ENCODE peak calls at places on chromosomes 11 and 22, in seven cellular contexts. R, P, Q, F, N, V and O are unnamed samples.

GRCh38 chr11:12793506-12793905 is 119.3 kb downstream of the TEAD1 start:
- DNase-seq in R (no peak), P (no peak), Q (no peak), F (no peak), N (no peak), V (no peak), O (no peak)

GRCh38 chr11:16615480-16615879 is 123.0 kb upstream of the C11orf58 start:
- DNase-seq in R (no peak), P (no peak), Q (no peak), F (no peak), N (no peak), V (no peak), O (no peak)

GRCh38 chr11:126132319-126132718 is 69.7 kb upstream of the CDON start:
- DNase-seq in R (no peak), P (no peak), Q (no peak), F (no peak), N (no peak), V (no peak), O (peak)

GRCh38 chr11:31947051-31947450 is 135.9 kb upstream of the PAX6 start:
- DNase-seq in R (no peak), P (no peak), Q (no peak), F (no peak), N (no peak), V (no peak), O (no peak)

GRCh38 chr22:39237276-39238123 is 7.3 kb downstream of the PDGFB start:
- DNase-seq in R (no peak), P (no peak), Q (no peak), F (peak), N (no peak), V (no peak), O (peak)

GRCh38 chr22:28883917-28884753 is 763 bp downstream of the ZNRF3 start:
- DNase-seq in R (no peak), P (peak), Q (no peak), F (peak), N (no peak), V (no peak), O (no peak)

GRCh38 chr11:67627394-67627787 is 2.3 kb downstream of the NUDT8 start:
- DNase-seq in R (peak), P (no peak), Q (no peak), F (no peak), N (no peak), V (no peak), O (no peak)

GRCh38 chr11:27116684-27117083 is 76.1 kb downstream of the BBOX1 start:
- DNase-seq in R (no peak), P (no peak), Q (no peak), F (no peak), N (no peak), V (peak), O (no peak)

GRCh38 chr11:290621-291231 is 1.8 kb downstream of the PGGHG start:
- DNase-seq in R (peak), P (no peak), Q (no peak), F (no peak), N (no peak), V (no peak), O (no peak)

GRCh38 chr11:2269601-2270321 is 627 bp downstream of the ASCL2 start:
- DNase-seq in R (no peak), P (peak), Q (no peak), F (peak), N (no peak), V (peak), O (peak)

GRCh38 chr11:645536-645935 is 8.5 kb downstream of the DRD4 start:
- DNase-seq in R (no peak), P (no peak), Q (no peak), F (no peak), N (no peak), V (no peak), O (no peak)

GRCh38 chr11:57597461-57597892 is at the start of gene SERPING1:
- DNase-seq in R (no peak), P (no peak), Q (no peak), F (no peak), N (no peak), V (no peak), O (no peak)

GRCh38 chr22:48276933-48277867 is 1514.8 kb downstream of the TBC1D22A start:
- DNase-seq in R (no peak), P (no peak), Q (no peak), F (no peak), N (no peak), V (no peak), O (no peak)

GRCh38 chr11:78266451-78266850 is 77.7 kb downstream of the USP35 start:
- DNase-seq in R (no peak), P (no peak), Q (no peak), F (no peak), N (no peak), V (no peak), O (no peak)

GRCh38 chr22:22692707-22693530 is 48.5 kb downstream of the GGTLC2 start:
- DNase-seq in R (no peak), P (peak), Q (peak), F (peak), N (no peak), V (no peak), O (peak)

GRCh38 chr11:2083411-2083810 is 55.8 kb downstream of the IGF2 start:
- DNase-seq in R (no peak), P (no peak), Q (no peak), F (no peak), N (no peak), V (no peak), O (no peak)

GRCh38 chr22:36406721-36407120 is 19.0 kb upstream of the MYH9 start:
- DNase-seq in R (no peak), P (no peak), Q (no peak), F (no peak), N (no peak), V (no peak), O (no peak)

GRCh38 chr22:45934659-45935341 is 42.2 kb downstream of the WNT7B start:
- DNase-seq in R (no peak), P (no peak), Q (no peak), F (peak), N (no peak), V (peak), O (peak)

GRCh38 chr11:441418-442274 is at the start of gene ANO9:
- DNase-seq in R (no peak), P (peak), Q (peak), F (peak), N (no peak), V (no peak), O (peak)

GRCh38 chr22:44424867-44425351 is 73.1 kb downstream of the RTL6 start:
- DNase-seq in R (no peak), P (no peak), Q (no peak), F (peak), N (no peak), V (no peak), O (peak)

GRCh38 chr11:88175004-88175706 is at the start of gene RAB38:
- DNase-seq in R (no peak), P (peak), Q (no peak), F (peak), N (peak), V (no peak), O (no peak)

GRCh38 chr11:113014731-113015455 is 53.7 kb downstream of the NCAM1 start:
- DNase-seq in R (no peak), P (no peak), Q (no peak), F (peak), N (no peak), V (no peak), O (peak)

GRCh38 chr11:3959015-3959917 is 103.8 kb downstream of the STIM1 start:
- DNase-seq in R (no peak), P (no peak), Q (no peak), F (no peak), N (peak), V (no peak), O (no peak)

GRCh38 chr22:49302530-49302929 is 525.1 kb downstream of the BRD1 start:
- DNase-seq in R (no peak), P (no peak), Q (no peak), F (no peak), N (no peak), V (no peak), O (no peak)

GRCh38 chr22:37212174-37212906 is at the start of gene SSTR3:
- DNase-seq in R (peak), P (no peak), Q (no peak), F (no peak), N (no peak), V (no peak), O (no peak)

GRCh38 chr11:43989162-43989961 is 46.9 kb downstream of the C11orf96 start:
- DNase-seq in R (no peak), P (no peak), Q (no peak), F (no peak), N (peak), V (no peak), O (no peak)

GRCh38 chr11:25247336-25247735 is 750.5 kb downstream of the LUZP2 start:
- DNase-seq in R (no peak), P (no peak), Q (no peak), F (no peak), N (no peak), V (no peak), O (no peak)

GRCh38 chr11:35725880-35726279 is 63.3 kb downstream of the TRIM44 start:
- DNase-seq in R (no peak), P (no peak), Q (no peak), F (no peak), N (no peak), V (peak), O (no peak)

GRCh38 chr11:94120946-94121345 is 7.7 kb upstream of the PANX1 start:
- DNase-seq in R (no peak), P (no peak), Q (no peak), F (no peak), N (no peak), V (no peak), O (no peak)